ENCODE peak calls at places on chromosomes 1 and 21, in ten cellular contexts. One of them, this sample, is unnamed.

GRCh38 chr1:54379481-54380284 is 26.5 kb downstream of the SSBP3 start:
- DNase-seq in IMR-90: peak; percentile 22
- DNase-seq in AG10803: no peak
- DNase-seq in bronchial epithelial cell: no peak
- DNase-seq in fibroblast of lung: peak; percentile 46
- DNase-seq in HFF-Myc: no peak
- DNase-seq in neuronal stem cell: no peak
- DNase-seq in lower lobe of right lung: no peak
- DNase-seq in effector memory CD4-positive, alpha-beta T cell: no peak
- DNase-seq in foreskin fibroblast: no peak
- DNase-seq in this sample: no peak

GRCh38 chr1:23098463-23099170 is 70.0 kb downstream of the LUZP1 start:
- DNase-seq in bronchial epithelial cell: peak; percentile 68
- DNase-seq in foreskin fibroblast: peak; percentile 84
- DNase-seq in HFF-Myc: peak; percentile 51
- DNase-seq in neuronal stem cell: peak; percentile 73
- DNase-seq in lower lobe of right lung: no peak
- DNase-seq in fibroblast of lung: peak; percentile 84
- DNase-seq in AG10803: peak; percentile 71
- DNase-seq in IMR-90: peak; percentile 77
- DNase-seq in effector memory CD4-positive, alpha-beta T cell: peak; percentile 38
- DNase-seq in this sample: peak; percentile 65

GRCh38 chr1:41963636-41964035 is 44.9 kb upstream of the HIVEP3 start:
- DNase-seq in neuronal stem cell: no peak
- DNase-seq in fibroblast of lung: peak; percentile 46
- DNase-seq in HFF-Myc: no peak
- DNase-seq in lower lobe of right lung: no peak
- DNase-seq in bronchial epithelial cell: no peak
- DNase-seq in IMR-90: peak; percentile 50
- DNase-seq in foreskin fibroblast: no peak
- DNase-seq in AG10803: no peak
- DNase-seq in effector memory CD4-positive, alpha-beta T cell: no peak
- DNase-seq in this sample: no peak

GRCh38 chr1:35386954-35387353 is 118.4 kb downstream of the ZMYM4 start:
- DNase-seq in foreskin fibroblast: no peak
- DNase-seq in fibroblast of lung: no peak
- DNase-seq in effector memory CD4-positive, alpha-beta T cell: no peak
- DNase-seq in bronchial epithelial cell: no peak
- DNase-seq in HFF-Myc: no peak
- DNase-seq in neuronal stem cell: no peak
- DNase-seq in IMR-90: no peak
- DNase-seq in AG10803: no peak
- DNase-seq in lower lobe of right lung: no peak
- DNase-seq in this sample: no peak

GRCh38 chr1:109091196-109092193 is 931 bp downstream of the TMEM167B start:
- DNase-seq in fibroblast of lung: peak; percentile 15
- DNase-seq in effector memory CD4-positive, alpha-beta T cell: no peak
- DNase-seq in HFF-Myc: no peak
- DNase-seq in AG10803: peak; percentile 53
- DNase-seq in bronchial epithelial cell: peak; percentile 82
- DNase-seq in foreskin fibroblast: peak; percentile 76
- DNase-seq in neuronal stem cell: no peak
- DNase-seq in lower lobe of right lung: no peak
- DNase-seq in IMR-90: peak; percentile 75
- DNase-seq in this sample: peak; percentile 33

GRCh38 chr1:202085682-202086373 is 36.9 kb upstream of the GPR37L1 start:
- DNase-seq in bronchial epithelial cell: peak; percentile 18
- DNase-seq in HFF-Myc: no peak
- DNase-seq in effector memory CD4-positive, alpha-beta T cell: no peak
- DNase-seq in fibroblast of lung: peak; percentile 10
- DNase-seq in lower lobe of right lung: no peak
- DNase-seq in IMR-90: peak; percentile 35
- DNase-seq in neuronal stem cell: no peak
- DNase-seq in AG10803: no peak
- DNase-seq in foreskin fibroblast: peak; percentile 35
- DNase-seq in this sample: no peak

GRCh38 chr1:51969038-51969705 is 21.3 kb downstream of the RAB3B start:
- DNase-seq in foreskin fibroblast: peak; percentile 84
- DNase-seq in lower lobe of right lung: no peak
- DNase-seq in neuronal stem cell: no peak
- DNase-seq in bronchial epithelial cell: peak; percentile 52
- DNase-seq in IMR-90: peak; percentile 98
- DNase-seq in effector memory CD4-positive, alpha-beta T cell: no peak
- DNase-seq in AG10803: peak; percentile 94
- DNase-seq in HFF-Myc: no peak
- DNase-seq in fibroblast of lung: peak; percentile 85
- DNase-seq in this sample: no peak

GRCh38 chr1:209526137-209526536 is 57.4 kb upstream of the CAMK1G start:
- DNase-seq in IMR-90: no peak
- DNase-seq in lower lobe of right lung: no peak
- DNase-seq in neuronal stem cell: no peak
- DNase-seq in bronchial epithelial cell: no peak
- DNase-seq in HFF-Myc: no peak
- DNase-seq in fibroblast of lung: no peak
- DNase-seq in foreskin fibroblast: no peak
- DNase-seq in AG10803: no peak
- DNase-seq in effector memory CD4-positive, alpha-beta T cell: no peak
- DNase-seq in this sample: no peak

GRCh38 chr1:231337043-231337471 is 595 bp downstream of the EXOC8 start:
- DNase-seq in IMR-90: no peak
- DNase-seq in effector memory CD4-positive, alpha-beta T cell: no peak
- DNase-seq in neuronal stem cell: no peak
- DNase-seq in bronchial epithelial cell: no peak
- DNase-seq in fibroblast of lung: no peak
- DNase-seq in foreskin fibroblast: peak; percentile 27
- DNase-seq in lower lobe of right lung: no peak
- DNase-seq in AG10803: no peak
- DNase-seq in HFF-Myc: no peak
- DNase-seq in this sample: peak; percentile 9

GRCh38 chr1:97137862-97138514 is 416.4 kb downstream of the PTBP2 start:
- DNase-seq in IMR-90: peak; percentile 78
- DNase-seq in bronchial epithelial cell: peak; percentile 66
- DNase-seq in fibroblast of lung: peak; percentile 84
- DNase-seq in effector memory CD4-positive, alpha-beta T cell: no peak
- DNase-seq in lower lobe of right lung: no peak
- DNase-seq in foreskin fibroblast: peak; percentile 85
- DNase-seq in HFF-Myc: peak; percentile 80
- DNase-seq in AG10803: peak; percentile 84
- DNase-seq in neuronal stem cell: peak; percentile 20
- DNase-seq in this sample: peak; percentile 42

GRCh38 chr1:173057984-173058383 is 7.2 kb upstream of the TNFSF18 start:
- DNase-seq in foreskin fibroblast: no peak
- DNase-seq in effector memory CD4-positive, alpha-beta T cell: no peak
- DNase-seq in bronchial epithelial cell: no peak
- DNase-seq in fibroblast of lung: no peak
- DNase-seq in neuronal stem cell: no peak
- DNase-seq in HFF-Myc: no peak
- DNase-seq in lower lobe of right lung: no peak
- DNase-seq in IMR-90: no peak
- DNase-seq in AG10803: no peak
- DNase-seq in this sample: no peak

GRCh38 chr1:107965112-107965991 is at the start of gene VAV3:
- DNase-seq in foreskin fibroblast: peak; percentile 81
- DNase-seq in lower lobe of right lung: peak; percentile 84
- DNase-seq in effector memory CD4-positive, alpha-beta T cell: no peak
- DNase-seq in HFF-Myc: peak; percentile 25
- DNase-seq in fibroblast of lung: peak; percentile 61
- DNase-seq in bronchial epithelial cell: peak; percentile 20
- DNase-seq in neuronal stem cell: peak; percentile 84
- DNase-seq in AG10803: peak; percentile 51
- DNase-seq in IMR-90: peak; percentile 10
- DNase-seq in this sample: peak; percentile 32

DNA sequence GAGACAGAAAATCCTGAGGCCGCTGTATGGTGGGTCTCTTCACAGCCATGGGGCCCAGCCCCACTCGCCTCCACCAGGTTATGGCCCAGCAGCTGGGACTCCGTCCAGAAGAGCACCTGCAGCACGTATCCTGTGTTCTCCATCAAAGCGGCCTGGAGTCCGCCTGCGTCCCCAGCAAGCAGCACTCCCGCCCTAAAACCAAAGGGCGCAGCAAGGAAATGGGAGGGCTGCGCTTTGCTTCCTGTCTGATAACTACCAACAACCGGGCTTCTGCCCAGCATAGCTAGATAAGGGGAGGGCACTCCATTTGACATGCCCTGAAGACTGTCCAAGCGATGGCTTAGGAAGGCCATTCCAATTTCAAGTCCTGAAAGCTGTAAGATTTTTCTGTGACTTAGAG is 119.9 kb downstream of the KCNJ15 start:
- DNase-seq in fibroblast of lung: no peak
- DNase-seq in AG10803: no peak
- DNase-seq in foreskin fibroblast: no peak
- DNase-seq in lower lobe of right lung: no peak
- DNase-seq in bronchial epithelial cell: no peak
- DNase-seq in HFF-Myc: no peak
- DNase-seq in IMR-90: no peak
- DNase-seq in effector memory CD4-positive, alpha-beta T cell: no peak
- DNase-seq in neuronal stem cell: no peak
- DNase-seq in this sample: no peak
- H3K4me3 ChIP-seq in fibroblast of lung: no peak overlapping the region
- H3K4me3 ChIP-seq in AG10803: no peak overlapping the region
- H3K4me3 ChIP-seq in foreskin fibroblast: no peak overlapping the region
- H3K4me3 ChIP-seq in lower lobe of right lung: peak overlapping the region; percentile 42
- H3K4me3 ChIP-seq in bronchial epithelial cell: no peak overlapping the region
- H3K4me3 ChIP-seq in HFF-Myc: no peak overlapping the region
- H3K4me3 ChIP-seq in IMR-90: no peak overlapping the region
- H3K4me3 ChIP-seq in effector memory CD4-positive, alpha-beta T cell: no peak overlapping the region
- H3K4me3 ChIP-seq in neuronal stem cell: no peak overlapping the region
- H3K4me3 ChIP-seq in this sample: no peak overlapping the region

GRCh38 chr1:43653339-43653738 is 3.4 kb downstream of the KDM4A start:
- DNase-seq in fibroblast of lung: peak; percentile 23
- DNase-seq in neuronal stem cell: no peak
- DNase-seq in AG10803: peak; percentile 40
- DNase-seq in bronchial epithelial cell: no peak
- DNase-seq in HFF-Myc: peak; percentile 14
- DNase-seq in foreskin fibroblast: peak; percentile 54
- DNase-seq in lower lobe of right lung: no peak
- DNase-seq in IMR-90: peak; percentile 37
- DNase-seq in effector memory CD4-positive, alpha-beta T cell: no peak
- DNase-seq in this sample: peak; percentile 60

GRCh38 chr1:43650306-43650941 is 475 bp downstream of the KDM4A start:
- DNase-seq in AG10803: peak; percentile 99
- DNase-seq in foreskin fibroblast: peak; percentile 98
- DNase-seq in lower lobe of right lung: peak; percentile 96
- DNase-seq in HFF-Myc: peak; percentile 96
- DNase-seq in bronchial epithelial cell: peak; percentile 92
- DNase-seq in effector memory CD4-positive, alpha-beta T cell: peak; percentile 85
- DNase-seq in IMR-90: peak; percentile 99
- DNase-seq in neuronal stem cell: peak; percentile 98
- DNase-seq in fibroblast of lung: peak; percentile 99
- DNase-seq in this sample: peak; percentile 95

GRCh38 chr1:43653893-43654292 is 3.9 kb downstream of the KDM4A start:
- DNase-seq in neuronal stem cell: no peak
- DNase-seq in fibroblast of lung: no peak
- DNase-seq in bronchial epithelial cell: no peak
- DNase-seq in effector memory CD4-positive, alpha-beta T cell: no peak
- DNase-seq in lower lobe of right lung: no peak
- DNase-seq in IMR-90: no peak
- DNase-seq in foreskin fibroblast: no peak
- DNase-seq in AG10803: no peak
- DNase-seq in HFF-Myc: no peak
- DNase-seq in this sample: no peak

GRCh38 chr1:43651922-43652321 is 2.0 kb downstream of the KDM4A start:
- DNase-seq in AG10803: no peak
- DNase-seq in neuronal stem cell: no peak
- DNase-seq in effector memory CD4-positive, alpha-beta T cell: no peak
- DNase-seq in fibroblast of lung: no peak
- DNase-seq in HFF-Myc: no peak
- DNase-seq in lower lobe of right lung: no peak
- DNase-seq in foreskin fibroblast: no peak
- DNase-seq in IMR-90: no peak
- DNase-seq in bronchial epithelial cell: no peak
- DNase-seq in this sample: no peak

DNA sequence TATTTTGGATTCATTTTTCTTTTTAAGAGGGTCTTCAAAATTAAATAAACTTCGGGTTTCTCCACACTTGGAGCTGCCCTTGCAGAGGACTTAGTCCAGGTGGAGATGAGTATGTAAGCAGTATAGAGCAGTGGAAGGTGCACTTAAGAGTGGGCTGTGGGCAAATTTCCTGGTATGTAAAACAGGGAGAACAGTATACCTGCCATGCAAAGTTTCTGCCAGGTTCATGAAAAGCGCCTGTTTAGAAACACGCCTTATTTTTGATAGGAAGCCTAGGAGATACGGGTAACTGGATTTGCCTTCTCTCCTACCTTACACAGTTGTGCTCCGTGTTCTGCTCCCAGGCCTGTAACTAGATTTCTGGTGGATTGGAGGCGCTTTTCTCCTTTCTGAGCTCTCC is 1.2 kb downstream of the KDM4A start:
- DNase-seq in AG10803: no peak
- DNase-seq in neuronal stem cell: no peak
- DNase-seq in HFF-Myc: no peak
- DNase-seq in foreskin fibroblast: no peak
- DNase-seq in lower lobe of right lung: no peak
- DNase-seq in bronchial epithelial cell: no peak
- DNase-seq in fibroblast of lung: no peak
- DNase-seq in effector memory CD4-positive, alpha-beta T cell: no peak
- DNase-seq in IMR-90: no peak
- DNase-seq in this sample: peak; percentile 31
- H3K4me3 ChIP-seq in AG10803: peak overlapping the region; percentile 97
- H3K4me3 ChIP-seq in neuronal stem cell: peak overlapping the region; percentile 70
- H3K4me3 ChIP-seq in HFF-Myc: peak overlapping the region; percentile 95
- H3K4me3 ChIP-seq in foreskin fibroblast: peak overlapping the region; percentile 97
- H3K4me3 ChIP-seq in lower lobe of right lung: peak overlapping the region; percentile 67
- H3K4me3 ChIP-seq in bronchial epithelial cell: peak overlapping the region; percentile 77
- H3K4me3 ChIP-seq in fibroblast of lung: peak overlapping the region; percentile 82
- H3K4me3 ChIP-seq in effector memory CD4-positive, alpha-beta T cell: peak overlapping the region; percentile 96
- H3K4me3 ChIP-seq in IMR-90: peak overlapping the region; percentile 87
- H3K4me3 ChIP-seq in this sample: peak overlapping the region; percentile 75

GRCh38 chr1:39572379-39573096 is 4.1 kb downstream of the PABPC4 start:
- DNase-seq in fibroblast of lung: no peak
- DNase-seq in neuronal stem cell: no peak
- DNase-seq in bronchial epithelial cell: no peak
- DNase-seq in lower lobe of right lung: no peak
- DNase-seq in foreskin fibroblast: no peak
- DNase-seq in IMR-90: no peak
- DNase-seq in AG10803: no peak
- DNase-seq in effector memory CD4-positive, alpha-beta T cell: no peak
- DNase-seq in HFF-Myc: no peak
- DNase-seq in this sample: no peak
- H3K4me3 ChIP-seq in fibroblast of lung: no peak overlapping the region
- H3K4me3 ChIP-seq in neuronal stem cell: no peak overlapping the region
- H3K4me3 ChIP-seq in bronchial epithelial cell: no peak overlapping the region
- H3K4me3 ChIP-seq in lower lobe of right lung: no peak overlapping the region
- H3K4me3 ChIP-seq in foreskin fibroblast: no peak overlapping the region
- H3K4me3 ChIP-seq in IMR-90: no peak overlapping the region
- H3K4me3 ChIP-seq in AG10803: no peak overlapping the region
- H3K4me3 ChIP-seq in effector memory CD4-positive, alpha-beta T cell: no peak overlapping the region
- H3K4me3 ChIP-seq in HFF-Myc: peak overlapping the region; percentile 60
- H3K4me3 ChIP-seq in this sample: no peak overlapping the region

DNA sequence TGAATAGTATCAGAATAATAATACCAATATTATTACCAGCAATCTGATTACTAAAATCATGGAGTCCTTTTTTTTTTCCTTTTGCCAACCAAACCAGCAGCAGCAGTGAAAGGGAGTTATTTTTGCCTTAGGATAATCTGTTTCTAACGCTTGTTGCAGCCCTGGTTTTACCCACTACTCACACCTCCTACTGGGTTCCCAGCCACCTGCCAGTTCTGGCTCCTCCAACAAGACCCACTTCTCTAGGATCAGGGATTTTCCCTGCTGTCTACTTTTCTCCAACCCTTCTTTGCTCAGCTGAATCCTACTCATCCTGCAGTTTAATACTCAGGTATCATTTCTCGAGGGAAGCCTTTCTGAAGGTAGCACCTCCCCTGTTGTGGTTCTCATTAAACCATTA is 96.8 kb upstream of the BCAR3 start:
- DNase-seq in AG10803: no peak
- DNase-seq in lower lobe of right lung: no peak
- DNase-seq in neuronal stem cell: no peak
- DNase-seq in effector memory CD4-positive, alpha-beta T cell: no peak
- DNase-seq in foreskin fibroblast: no peak
- DNase-seq in bronchial epithelial cell: no peak
- DNase-seq in HFF-Myc: no peak
- DNase-seq in IMR-90: no peak
- DNase-seq in fibroblast of lung: no peak
- DNase-seq in this sample: no peak
- H3K4me3 ChIP-seq in AG10803: no peak overlapping the region
- H3K4me3 ChIP-seq in lower lobe of right lung: no peak overlapping the region
- H3K4me3 ChIP-seq in neuronal stem cell: no peak overlapping the region
- H3K4me3 ChIP-seq in effector memory CD4-positive, alpha-beta T cell: no peak overlapping the region
- H3K4me3 ChIP-seq in foreskin fibroblast: no peak overlapping the region
- H3K4me3 ChIP-seq in bronchial epithelial cell: no peak overlapping the region
- H3K4me3 ChIP-seq in HFF-Myc: no peak overlapping the region
- H3K4me3 ChIP-seq in IMR-90: no peak overlapping the region
- H3K4me3 ChIP-seq in fibroblast of lung: no peak overlapping the region
- H3K4me3 ChIP-seq in this sample: no peak overlapping the region

This sample was measured in mammary epithelial cell.